ENCODE peak calls at places on chromosomes 1 and 21, in ten cellular contexts. K, N, H, G, J, W, X, V, Y and E are unnamed samples.

GRCh38 chr1:234230414-234230862 is 142.8 kb upstream of the COA6 start:
- DNase-seq in Y (peak), W (no peak), J (no peak), N (no peak), X (no peak), G (no peak), H (no peak), K (no peak), V (no peak), E (no peak)

GRCh38 chr1:55010194-55010886 is 11.6 kb downstream of the BSND start:
- DNase-seq in X (no peak), V (no peak), H (no peak), J (no peak), W (no peak), K (no peak), N (no peak), Y (no peak), G (no peak), E (no peak)

GRCh38 chr21:41736423-41736822 is 30.4 kb downstream of the RIPK4 start:
- DNase-seq in Y (no peak), J (no peak), K (no peak), G (no peak), W (no peak), X (no peak), V (no peak), H (no peak), N (no peak), E (no peak)

GRCh38 chr1:187839873-187840272 is 1011.1 kb downstream of the PLA2G4A start:
- DNase-seq in Y (peak), X (no peak), N (no peak), K (no peak), G (no peak), J (no peak), V (no peak), W (peak), H (no peak), E (no peak)

GRCh38 chr1:184595609-184596008 is 159.0 kb downstream of the EDEM3 start:
- DNase-seq in X (no peak), N (no peak), V (no peak), J (no peak), H (no peak), W (peak), K (peak), Y (peak), G (no peak), E (no peak)

GRCh38 chr1:20192364-20192763 is 6.0 kb upstream of the PLA2G2C start:
- DNase-seq in G (no peak), J (no peak), X (no peak), V (no peak), Y (no peak), W (peak), H (no peak), K (no peak), N (no peak), E (no peak)

GRCh38 chr1:29620631-29621030 is 384.3 kb downstream of the PTPRU start:
- DNase-seq in V (no peak), H (no peak), X (no peak), Y (no peak), K (no peak), J (no peak), N (no peak), G (no peak), W (no peak), E (no peak)

GRCh38 chr1:213821943-213822334 is 165.8 kb upstream of the PROX1 start:
- DNase-seq in J (no peak), X (no peak), W (no peak), K (no peak), H (no peak), G (no peak), N (no peak), Y (no peak), V (no peak), E (no peak)

GRCh38 chr21:40173833-40174232 is 306.6 kb downstream of the PCP4 start:
- DNase-seq in W (no peak), X (no peak), G (no peak), J (no peak), V (no peak), N (no peak), K (no peak), H (no peak), Y (peak), E (no peak)

GRCh38 chr1:90114521-90115141 is 119.7 kb downstream of the ZNF326 start:
- DNase-seq in X (no peak), J (no peak), Y (peak), W (peak), H (peak), G (no peak), N (no peak), V (peak), K (peak), E (no peak)

GRCh38 chr1:18470650-18471355 is 9.9 kb upstream of the KLHDC7A start:
- DNase-seq in V (no peak), H (no peak), G (no peak), K (no peak), X (no peak), J (no peak), N (no peak), Y (no peak), W (no peak), E (no peak)

GRCh38 chr1:222817529-222817928 is 2.7 kb downstream of the DISP1 start:
- DNase-seq in Y (peak), H (no peak), V (no peak), X (no peak), K (peak), N (no peak), W (peak), G (no peak), J (no peak), E (peak)

GRCh38 chr1:101235696-101236545 is 898 bp upstream of the S1PR1 start:
- DNase-seq in Y (peak), N (peak), K (peak), V (peak), X (peak), W (peak), G (peak), J (peak), H (no peak), E (peak)

GRCh38 chr1:30911061-30911954 is 2.8 kb upstream of the SDC3 start:
- DNase-seq in X (peak), J (peak), N (no peak), W (peak), G (peak), K (peak), V (peak), Y (peak), H (peak), E (peak)

GRCh38 chr1:248688527-248689298 is 13.9 kb downstream of the OR14I1 start:
- DNase-seq in V (no peak), N (no peak), G (no peak), W (no peak), H (no peak), X (no peak), Y (no peak), K (no peak), J (no peak), E (no peak)

GRCh38 chr1:71861022-71861421 is 421.3 kb downstream of the NEGR1 start:
- DNase-seq in V (no peak), H (no peak), G (no peak), J (no peak), W (peak), Y (peak), N (no peak), X (no peak), K (peak), E (no peak)

GRCh38 chr1:10796029-10796944 is at the start of gene CASZ1:
- DNase-seq in H (peak), V (peak), Y (peak), J (no peak), G (no peak), W (peak), K (peak), N (no peak), X (no peak), E (peak)

GRCh38 chr21:38388684-38389676 is 109.3 kb downstream of the ERG start:
- DNase-seq in G (no peak), X (no peak), V (no peak), J (no peak), Y (peak), N (no peak), W (no peak), K (no peak), H (no peak), E (no peak)

GRCh38 chr1:167100730-167101129 is 6.9 kb downstream of the STYXL2 start:
- DNase-seq in V (no peak), K (no peak), H (no peak), W (no peak), J (no peak), Y (no peak), N (no peak), X (no peak), G (no peak), E (no peak)

GRCh38 chr1:23401313-23401712 is 23.2 kb downstream of the TCEA3 start:
- DNase-seq in K (no peak), J (no peak), V (no peak), G (no peak), W (peak), N (no peak), X (no peak), Y (no peak), H (no peak), E (no peak)